ENCODE peak calls at places on chromosomes 16 and 17, in five cellular contexts. One of them, this sample, is unnamed.

GRCh38 chr16:35147556-35148504 is 1688.4 kb downstream of the TP53TG3F start:
- DNase-seq in iPS DF 6.9: no peak
- DNase-seq in ELF-1: no peak
- DNase-seq in colonic mucosa: no peak
- DNase-seq in AG04450: no peak
- DNase-seq in this sample: no peak

GRCh38 chr16:14013571-14014283 is 57.4 kb upstream of the MRTFB start:
- DNase-seq in iPS DF 6.9: no peak
- DNase-seq in colonic mucosa: no peak
- DNase-seq in ELF-1: no peak
- DNase-seq in AG04450: peak
- DNase-seq in this sample: peak

GRCh38 chr16:72501739-72502653 is 330.0 kb upstream of the PMFBP1 start:
- DNase-seq in AG04450: peak
- DNase-seq in iPS DF 6.9: peak
- DNase-seq in ELF-1: peak
- DNase-seq in colonic mucosa: peak
- DNase-seq in this sample: peak

GRCh38 chr17:74924250-74924948 is at the start of gene OTOP2:
- DNase-seq in iPS DF 6.9: no peak
- DNase-seq in ELF-1: no peak
- DNase-seq in AG04450: no peak
- DNase-seq in colonic mucosa: no peak
- DNase-seq in this sample: no peak

GRCh38 chr16:53090591-53091507 is 36.1 kb downstream of the CHD9 start:
- DNase-seq in AG04450: peak
- DNase-seq in iPS DF 6.9: no peak
- DNase-seq in colonic mucosa: peak
- DNase-seq in ELF-1: no peak
- DNase-seq in this sample: peak

GRCh38 chr17:50630524-50631194 is 4.0 kb upstream of the ABCC3 start:
- DNase-seq in ELF-1: peak
- DNase-seq in AG04450: no peak
- DNase-seq in colonic mucosa: peak
- DNase-seq in iPS DF 6.9: no peak
- DNase-seq in this sample: no peak

GRCh38 chr17:71338396-71338795 is 782.4 kb upstream of the SOX9 start:
- DNase-seq in AG04450: no peak
- DNase-seq in iPS DF 6.9: no peak
- DNase-seq in ELF-1: no peak
- DNase-seq in colonic mucosa: peak
- DNase-seq in this sample: no peak

GRCh38 chr17:29376667-29377268 is 13.4 kb upstream of the TAOK1 start:
- DNase-seq in colonic mucosa: no peak
- DNase-seq in AG04450: peak
- DNase-seq in ELF-1: peak
- DNase-seq in iPS DF 6.9: no peak
- DNase-seq in this sample: peak

GRCh38 chr17:61379457-61380216 is 20.0 kb upstream of the TBX2 start:
- DNase-seq in ELF-1: no peak
- DNase-seq in colonic mucosa: no peak
- DNase-seq in AG04450: no peak
- DNase-seq in iPS DF 6.9: no peak
- DNase-seq in this sample: no peak

GRCh38 chr16:51755039-51755501 is 604.0 kb upstream of the SALL1 start:
- DNase-seq in iPS DF 6.9: no peak
- DNase-seq in AG04450: no peak
- DNase-seq in ELF-1: peak
- DNase-seq in colonic mucosa: no peak
- DNase-seq in this sample: no peak

GRCh38 chr16:9007177-9007794 is 43.6 kb upstream of the USP7 start:
- DNase-seq in colonic mucosa: no peak
- DNase-seq in ELF-1: no peak
- DNase-seq in AG04450: peak
- DNase-seq in iPS DF 6.9: no peak
- DNase-seq in this sample: no peak

GRCh38 chr17:80751460-80752368 is 207.1 kb downstream of the RPTOR start:
- DNase-seq in AG04450: no peak
- DNase-seq in ELF-1: no peak
- DNase-seq in colonic mucosa: peak
- DNase-seq in iPS DF 6.9: no peak
- DNase-seq in this sample: no peak

GRCh38 chr16:71489122-71489521 is at the start of gene ZNF19:
- DNase-seq in iPS DF 6.9: no peak
- DNase-seq in ELF-1: no peak
- DNase-seq in colonic mucosa: no peak
- DNase-seq in AG04450: no peak
- DNase-seq in this sample: no peak

GRCh38 chr16:64150193-64150592 is 971.7 kb downstream of the CDH11 start:
- DNase-seq in colonic mucosa: no peak
- DNase-seq in AG04450: no peak
- DNase-seq in iPS DF 6.9: no peak
- DNase-seq in ELF-1: no peak
- DNase-seq in this sample: no peak

GRCh38 chr17:2688351-2689342 is 22.9 kb downstream of the CLUH start:
- DNase-seq in iPS DF 6.9: no peak
- DNase-seq in ELF-1: no peak
- DNase-seq in colonic mucosa: peak
- DNase-seq in AG04450: no peak
- DNase-seq in this sample: no peak

GRCh38 chr16:46720619-46721018 is 27.5 kb downstream of the MYLK3 start:
- DNase-seq in AG04450: no peak
- DNase-seq in colonic mucosa: no peak
- DNase-seq in ELF-1: no peak
- DNase-seq in iPS DF 6.9: no peak
- DNase-seq in this sample: no peak

GRCh38 chr16:83903739-83904138 is 4.8 kb downstream of the MLYCD start:
- DNase-seq in colonic mucosa: no peak
- DNase-seq in iPS DF 6.9: no peak
- DNase-seq in AG04450: no peak
- DNase-seq in ELF-1: no peak
- DNase-seq in this sample: no peak

GRCh38 chr17:60641810-60642220 is 35.8 kb upstream of the BCAS3 start:
- DNase-seq in ELF-1: peak
- DNase-seq in colonic mucosa: peak
- DNase-seq in iPS DF 6.9: peak
- DNase-seq in AG04450: peak
- DNase-seq in this sample: peak

GRCh38 chr16:49356728-49357488 is 16.7 kb upstream of the C16orf78 start:
- DNase-seq in ELF-1: no peak
- DNase-seq in AG04450: no peak
- DNase-seq in colonic mucosa: peak
- DNase-seq in iPS DF 6.9: no peak
- DNase-seq in this sample: no peak

GRCh38 chr17:15436399-15437369 is 30.7 kb downstream of the CDRT4 start:
- DNase-seq in colonic mucosa: peak
- DNase-seq in iPS DF 6.9: peak
- DNase-seq in ELF-1: peak
- DNase-seq in AG04450: peak
- DNase-seq in this sample: peak

GRCh38 chr17:57246257-57246656 is 10.1 kb upstream of the MSI2 start:
- DNase-seq in ELF-1: no peak
- DNase-seq in iPS DF 6.9: no peak
- DNase-seq in AG04450: no peak
- DNase-seq in colonic mucosa: no peak
- DNase-seq in this sample: no peak

GRCh38 chr16:48091077-48091476 is 64.7 kb downstream of the ABCC12 start:
- DNase-seq in AG04450: no peak
- DNase-seq in iPS DF 6.9: no peak
- DNase-seq in ELF-1: peak
- DNase-seq in colonic mucosa: no peak
- DNase-seq in this sample: no peak

GRCh38 chr16:641326-642188 is at the start of gene MCRIP2:
- DNase-seq in ELF-1: peak
- DNase-seq in AG04450: peak
- DNase-seq in iPS DF 6.9: no peak
- DNase-seq in colonic mucosa: peak
- DNase-seq in this sample: peak

GRCh38 chr17:57875109-57876022 is 25.5 kb upstream of the MRPS23 start:
- DNase-seq in iPS DF 6.9: no peak
- DNase-seq in AG04450: peak
- DNase-seq in ELF-1: peak
- DNase-seq in colonic mucosa: no peak
- DNase-seq in this sample: peak

GRCh38 chr17:12256380-12256995 is 235.8 kb downstream of the MAP2K4 start:
- DNase-seq in AG04450: peak
- DNase-seq in ELF-1: no peak
- DNase-seq in colonic mucosa: peak
- DNase-seq in iPS DF 6.9: no peak
- DNase-seq in this sample: peak

GRCh38 chr17:29582767-29583166 is 6.7 kb downstream of the GIT1 start:
- DNase-seq in AG04450: no peak
- DNase-seq in ELF-1: no peak
- DNase-seq in iPS DF 6.9: no peak
- DNase-seq in colonic mucosa: no peak
- DNase-seq in this sample: no peak

GRCh38 chr17:7634384-7634783 is 4.4 kb downstream of the SHBG start:
- DNase-seq in AG04450: no peak
- DNase-seq in colonic mucosa: peak
- DNase-seq in iPS DF 6.9: no peak
- DNase-seq in ELF-1: peak
- DNase-seq in this sample: no peak

GRCh38 chr16:83004868-83005652 is 378.3 kb downstream of the CDH13 start:
- DNase-seq in colonic mucosa: no peak
- DNase-seq in ELF-1: no peak
- DNase-seq in AG04450: no peak
- DNase-seq in iPS DF 6.9: no peak
- DNase-seq in this sample: no peak

GRCh38 chr16:29820271-29820701 is at the start of gene MVP:
- DNase-seq in colonic mucosa: peak
- DNase-seq in iPS DF 6.9: no peak
- DNase-seq in AG04450: no peak
- DNase-seq in ELF-1: no peak
- DNase-seq in this sample: peak

GRCh38 chr16:4677390-4677789 is 16.0 kb upstream of the NUDT16L1 start:
- DNase-seq in colonic mucosa: no peak
- DNase-seq in ELF-1: no peak
- DNase-seq in iPS DF 6.9: no peak
- DNase-seq in AG04450: no peak
- DNase-seq in this sample: no peak

GRCh38 chr16:68445458-68445857 is 2.9 kb downstream of the SMPD3 start:
- DNase-seq in iPS DF 6.9: peak
- DNase-seq in AG04450: no peak
- DNase-seq in colonic mucosa: peak
- DNase-seq in ELF-1: peak
- DNase-seq in this sample: peak

This sample was measured in fibroblast of the conjunctiva.